ENCODE peak calls at places on chromosomes 12 and 14, in nine cellular contexts. One of them, this sample, is unnamed.

GRCh38 chr14:32027255-32027939 is 49.7 kb upstream of the ARHGAP5 start:
- DNase-seq in ELR: peak
- DNase-seq in heart right ventricle: no peak
- DNase-seq in heart left ventricle: no peak
- DNase-seq in fibroblast of pulmonary artery: peak
- DNase-seq in endothelial cell: no peak
- DNase-seq in upper lobe of right lung: no peak
- DNase-seq in fibroblast of the aortic adventitia: no peak
- DNase-seq in occipital lobe: no peak
- DNase-seq in this sample: no peak

GRCh38 chr14:72647782-72648181 is 246.1 kb downstream of the DPF3 start:
- DNase-seq in ELR: no peak
- DNase-seq in heart right ventricle: no peak
- DNase-seq in heart left ventricle: no peak
- DNase-seq in fibroblast of pulmonary artery: no peak
- DNase-seq in endothelial cell: no peak
- DNase-seq in upper lobe of right lung: no peak
- DNase-seq in fibroblast of the aortic adventitia: no peak
- DNase-seq in occipital lobe: no peak
- DNase-seq in this sample: no peak

GRCh38 chr12:115337693-115338543 is 653.9 kb upstream of the TBX3 start:
- DNase-seq in ELR: peak
- DNase-seq in heart right ventricle: peak
- DNase-seq in heart left ventricle: no peak
- DNase-seq in fibroblast of pulmonary artery: peak
- DNase-seq in endothelial cell: no peak
- DNase-seq in upper lobe of right lung: no peak
- DNase-seq in fibroblast of the aortic adventitia: peak
- DNase-seq in occipital lobe: peak
- DNase-seq in this sample: peak

GRCh38 chr12:2198088-2198501 is 145.3 kb downstream of the CACNA1C start:
- DNase-seq in ELR: peak
- DNase-seq in heart right ventricle: peak
- DNase-seq in heart left ventricle: no peak
- DNase-seq in fibroblast of pulmonary artery: peak
- DNase-seq in endothelial cell: no peak
- DNase-seq in upper lobe of right lung: no peak
- DNase-seq in fibroblast of the aortic adventitia: no peak
- DNase-seq in occipital lobe: peak
- DNase-seq in this sample: peak

GRCh38 chr14:36835145-36835544 is 173.5 kb downstream of the PAX9 start:
- DNase-seq in ELR: no peak
- DNase-seq in heart right ventricle: no peak
- DNase-seq in heart left ventricle: no peak
- DNase-seq in fibroblast of pulmonary artery: no peak
- DNase-seq in endothelial cell: no peak
- DNase-seq in upper lobe of right lung: no peak
- DNase-seq in fibroblast of the aortic adventitia: no peak
- DNase-seq in occipital lobe: no peak
- DNase-seq in this sample: no peak

GRCh38 chr14:103546651-103547454 is 15.6 kb downstream of the BAG5 start:
- DNase-seq in ELR: peak
- DNase-seq in heart right ventricle: peak
- DNase-seq in heart left ventricle: peak
- DNase-seq in fibroblast of pulmonary artery: peak
- DNase-seq in endothelial cell: peak
- DNase-seq in upper lobe of right lung: peak
- DNase-seq in fibroblast of the aortic adventitia: peak
- DNase-seq in occipital lobe: peak
- DNase-seq in this sample: peak

GRCh38 chr12:53807322-53807721 is 55.5 kb upstream of the CISTR start:
- DNase-seq in ELR: no peak
- DNase-seq in heart right ventricle: no peak
- DNase-seq in heart left ventricle: no peak
- DNase-seq in fibroblast of pulmonary artery: no peak
- DNase-seq in endothelial cell: no peak
- DNase-seq in upper lobe of right lung: no peak
- DNase-seq in fibroblast of the aortic adventitia: no peak
- DNase-seq in occipital lobe: no peak
- DNase-seq in this sample: no peak

GRCh38 chr12:132475304-132476037 is 14.5 kb upstream of the FBRSL1 start:
- DNase-seq in ELR: no peak
- DNase-seq in heart right ventricle: no peak
- DNase-seq in heart left ventricle: peak
- DNase-seq in fibroblast of pulmonary artery: no peak
- DNase-seq in endothelial cell: no peak
- DNase-seq in upper lobe of right lung: no peak
- DNase-seq in fibroblast of the aortic adventitia: no peak
- DNase-seq in occipital lobe: no peak
- DNase-seq in this sample: no peak

GRCh38 chr14:104657563-104658324 is 31.7 kb upstream of the INF2 start:
- DNase-seq in ELR: no peak
- DNase-seq in heart right ventricle: no peak
- DNase-seq in heart left ventricle: no peak
- DNase-seq in fibroblast of pulmonary artery: no peak
- DNase-seq in endothelial cell: no peak
- DNase-seq in upper lobe of right lung: no peak
- DNase-seq in fibroblast of the aortic adventitia: no peak
- DNase-seq in occipital lobe: no peak
- DNase-seq in this sample: no peak

GRCh38 chr14:53180272-53181221 is 27.4 kb upstream of the DDHD1 start:
- DNase-seq in ELR: peak
- DNase-seq in heart right ventricle: no peak
- DNase-seq in heart left ventricle: no peak
- DNase-seq in fibroblast of pulmonary artery: peak
- DNase-seq in endothelial cell: no peak
- DNase-seq in upper lobe of right lung: no peak
- DNase-seq in fibroblast of the aortic adventitia: peak
- DNase-seq in occipital lobe: no peak
- DNase-seq in this sample: peak

GRCh38 chr14:78253986-78254385 is 83.8 kb downstream of the NRXN3 start:
- DNase-seq in ELR: peak
- DNase-seq in heart right ventricle: no peak
- DNase-seq in heart left ventricle: no peak
- DNase-seq in fibroblast of pulmonary artery: peak
- DNase-seq in endothelial cell: no peak
- DNase-seq in upper lobe of right lung: no peak
- DNase-seq in fibroblast of the aortic adventitia: peak
- DNase-seq in occipital lobe: no peak
- DNase-seq in this sample: no peak

GRCh38 chr12:122992386-122992785 is 11.9 kb downstream of the ARL6IP4 start:
- DNase-seq in ELR: no peak
- DNase-seq in heart right ventricle: no peak
- DNase-seq in heart left ventricle: peak
- DNase-seq in fibroblast of pulmonary artery: no peak
- DNase-seq in endothelial cell: no peak
- DNase-seq in upper lobe of right lung: no peak
- DNase-seq in fibroblast of the aortic adventitia: no peak
- DNase-seq in occipital lobe: no peak
- DNase-seq in this sample: no peak

GRCh38 chr14:87131879-87132278 is 861.1 kb downstream of the GALC start:
- DNase-seq in ELR: no peak
- DNase-seq in heart right ventricle: no peak
- DNase-seq in heart left ventricle: no peak
- DNase-seq in fibroblast of pulmonary artery: no peak
- DNase-seq in endothelial cell: no peak
- DNase-seq in upper lobe of right lung: no peak
- DNase-seq in fibroblast of the aortic adventitia: peak
- DNase-seq in occipital lobe: peak
- DNase-seq in this sample: peak

GRCh38 chr12:105427883-105428282 is 97.4 kb downstream of the C12orf75 start:
- DNase-seq in ELR: peak
- DNase-seq in heart right ventricle: no peak
- DNase-seq in heart left ventricle: no peak
- DNase-seq in fibroblast of pulmonary artery: peak
- DNase-seq in endothelial cell: no peak
- DNase-seq in upper lobe of right lung: no peak
- DNase-seq in fibroblast of the aortic adventitia: no peak
- DNase-seq in occipital lobe: no peak
- DNase-seq in this sample: no peak

GRCh38 chr12:7016958-7017571 is 1.2 kb downstream of the LPCAT3 start:
- DNase-seq in ELR: no peak
- DNase-seq in heart right ventricle: no peak
- DNase-seq in heart left ventricle: no peak
- DNase-seq in fibroblast of pulmonary artery: no peak
- DNase-seq in endothelial cell: no peak
- DNase-seq in upper lobe of right lung: no peak
- DNase-seq in fibroblast of the aortic adventitia: no peak
- DNase-seq in occipital lobe: no peak
- DNase-seq in this sample: no peak

GRCh38 chr14:22113401-22113800 is 439.8 kb upstream of the OR4E1 start:
- DNase-seq in ELR: no peak
- DNase-seq in heart right ventricle: no peak
- DNase-seq in heart left ventricle: no peak
- DNase-seq in fibroblast of pulmonary artery: no peak
- DNase-seq in endothelial cell: no peak
- DNase-seq in upper lobe of right lung: no peak
- DNase-seq in fibroblast of the aortic adventitia: no peak
- DNase-seq in occipital lobe: no peak
- DNase-seq in this sample: no peak

GRCh38 chr14:45091696-45092095 is 7.8 kb downstream of the PRPF39 start:
- DNase-seq in ELR: peak
- DNase-seq in heart right ventricle: no peak
- DNase-seq in heart left ventricle: no peak
- DNase-seq in fibroblast of pulmonary artery: peak
- DNase-seq in endothelial cell: no peak
- DNase-seq in upper lobe of right lung: no peak
- DNase-seq in fibroblast of the aortic adventitia: peak
- DNase-seq in occipital lobe: no peak
- DNase-seq in this sample: peak

GRCh38 chr14:21734457-21735074 is 60.9 kb upstream of the OR4E1 start:
- DNase-seq in ELR: peak
- DNase-seq in heart right ventricle: no peak
- DNase-seq in heart left ventricle: no peak
- DNase-seq in fibroblast of pulmonary artery: peak
- DNase-seq in endothelial cell: peak
- DNase-seq in upper lobe of right lung: no peak
- DNase-seq in fibroblast of the aortic adventitia: peak
- DNase-seq in occipital lobe: no peak
- DNase-seq in this sample: peak

GRCh38 chr12:22409071-22409951 is 74.8 kb upstream of the ST8SIA1 start:
- DNase-seq in ELR: no peak
- DNase-seq in heart right ventricle: no peak
- DNase-seq in heart left ventricle: no peak
- DNase-seq in fibroblast of pulmonary artery: no peak
- DNase-seq in endothelial cell: no peak
- DNase-seq in upper lobe of right lung: no peak
- DNase-seq in fibroblast of the aortic adventitia: peak
- DNase-seq in occipital lobe: no peak
- DNase-seq in this sample: no peak

GRCh38 chr14:65186951-65187350 is 84.6 kb upstream of the MAX start:
- DNase-seq in ELR: no peak
- DNase-seq in heart right ventricle: no peak
- DNase-seq in heart left ventricle: no peak
- DNase-seq in fibroblast of pulmonary artery: no peak
- DNase-seq in endothelial cell: no peak
- DNase-seq in upper lobe of right lung: no peak
- DNase-seq in fibroblast of the aortic adventitia: no peak
- DNase-seq in occipital lobe: no peak
- DNase-seq in this sample: no peak

GRCh38 chr14:37658174-37658573 is 62.7 kb downstream of the TTC6 start:
- DNase-seq in ELR: no peak
- DNase-seq in heart right ventricle: no peak
- DNase-seq in heart left ventricle: no peak
- DNase-seq in fibroblast of pulmonary artery: no peak
- DNase-seq in endothelial cell: no peak
- DNase-seq in upper lobe of right lung: no peak
- DNase-seq in fibroblast of the aortic adventitia: no peak
- DNase-seq in occipital lobe: no peak
- DNase-seq in this sample: no peak

GRCh38 chr14:94008234-94008633 is 11.1 kb downstream of the CCDC197 start:
- DNase-seq in ELR: no peak
- DNase-seq in heart right ventricle: no peak
- DNase-seq in heart left ventricle: no peak
- DNase-seq in fibroblast of pulmonary artery: no peak
- DNase-seq in endothelial cell: no peak
- DNase-seq in upper lobe of right lung: no peak
- DNase-seq in fibroblast of the aortic adventitia: no peak
- DNase-seq in occipital lobe: no peak
- DNase-seq in this sample: no peak

GRCh38 chr12:104906695-104907094 is 51.4 kb downstream of the SLC41A2 start:
- DNase-seq in ELR: no peak
- DNase-seq in heart right ventricle: no peak
- DNase-seq in heart left ventricle: no peak
- DNase-seq in fibroblast of pulmonary artery: no peak
- DNase-seq in endothelial cell: no peak
- DNase-seq in upper lobe of right lung: no peak
- DNase-seq in fibroblast of the aortic adventitia: no peak
- DNase-seq in occipital lobe: no peak
- DNase-seq in this sample: no peak

GRCh38 chr14:93962701-93963601 is 13.4 kb downstream of the ASB2 start:
- DNase-seq in ELR: peak
- DNase-seq in heart right ventricle: no peak
- DNase-seq in heart left ventricle: no peak
- DNase-seq in fibroblast of pulmonary artery: no peak
- DNase-seq in endothelial cell: no peak
- DNase-seq in upper lobe of right lung: no peak
- DNase-seq in fibroblast of the aortic adventitia: no peak
- DNase-seq in occipital lobe: no peak
- DNase-seq in this sample: peak

GRCh38 chr12:111578971-111579340 is 20.2 kb downstream of the ATXN2 start:
- DNase-seq in ELR: no peak
- DNase-seq in heart right ventricle: no peak
- DNase-seq in heart left ventricle: no peak
- DNase-seq in fibroblast of pulmonary artery: no peak
- DNase-seq in endothelial cell: no peak
- DNase-seq in upper lobe of right lung: no peak
- DNase-seq in fibroblast of the aortic adventitia: no peak
- DNase-seq in occipital lobe: no peak
- DNase-seq in this sample: peak

GRCh38 chr12:128930591-128930990 is 77.3 kb downstream of the GLT1D1 start:
- DNase-seq in ELR: no peak
- DNase-seq in heart right ventricle: no peak
- DNase-seq in heart left ventricle: no peak
- DNase-seq in fibroblast of pulmonary artery: no peak
- DNase-seq in endothelial cell: no peak
- DNase-seq in upper lobe of right lung: no peak
- DNase-seq in fibroblast of the aortic adventitia: no peak
- DNase-seq in occipital lobe: no peak
- DNase-seq in this sample: no peak

GRCh38 chr12:122834229-122834920 is 882 bp upstream of the HIP1R start:
- DNase-seq in ELR: peak
- DNase-seq in heart right ventricle: no peak
- DNase-seq in heart left ventricle: no peak
- DNase-seq in fibroblast of pulmonary artery: peak
- DNase-seq in endothelial cell: peak
- DNase-seq in upper lobe of right lung: no peak
- DNase-seq in fibroblast of the aortic adventitia: peak
- DNase-seq in occipital lobe: peak
- DNase-seq in this sample: peak

GRCh38 chr14:104184911-104185499 is 46.6 kb downstream of the KIF26A start:
- DNase-seq in ELR: no peak
- DNase-seq in heart right ventricle: peak
- DNase-seq in heart left ventricle: peak
- DNase-seq in fibroblast of pulmonary artery: peak
- DNase-seq in endothelial cell: peak
- DNase-seq in upper lobe of right lung: no peak
- DNase-seq in fibroblast of the aortic adventitia: no peak
- DNase-seq in occipital lobe: no peak
- DNase-seq in this sample: no peak

GRCh38 chr14:20413785-20414117 is 450 bp upstream of the TEP1 start:
- DNase-seq in ELR: peak
- DNase-seq in heart right ventricle: no peak
- DNase-seq in heart left ventricle: no peak
- DNase-seq in fibroblast of pulmonary artery: no peak
- DNase-seq in endothelial cell: no peak
- DNase-seq in upper lobe of right lung: no peak
- DNase-seq in fibroblast of the aortic adventitia: no peak
- DNase-seq in occipital lobe: no peak
- DNase-seq in this sample: peak

GRCh38 chr12:51232642-51233041 is 6.0 kb upstream of the DAZAP2 start:
- DNase-seq in ELR: no peak
- DNase-seq in heart right ventricle: no peak
- DNase-seq in heart left ventricle: no peak
- DNase-seq in fibroblast of pulmonary artery: no peak
- DNase-seq in endothelial cell: no peak
- DNase-seq in upper lobe of right lung: no peak
- DNase-seq in fibroblast of the aortic adventitia: no peak
- DNase-seq in occipital lobe: no peak
- DNase-seq in this sample: no peak

GRCh38 chr12:51341259-51342007 is 5.0 kb downstream of the CELA1 start:
- DNase-seq in ELR: peak
- DNase-seq in heart right ventricle: peak
- DNase-seq in heart left ventricle: no peak
- DNase-seq in fibroblast of pulmonary artery: peak
- DNase-seq in endothelial cell: peak
- DNase-seq in upper lobe of right lung: no peak
- DNase-seq in fibroblast of the aortic adventitia: peak
- DNase-seq in occipital lobe: peak
- DNase-seq in this sample: peak

This sample was measured in adipocyte.